ENCODE peak calls at places on chromosome 15, in ten cellular contexts. O, I, K, G, L, F, C, T, S and W are unnamed samples.

GRCh38 chr15:40493089-40493840 is 22.5 kb downstream of the CHST14 start:
- DNase-seq in C (no peak), I (no peak), L (peak), F (no peak), O (peak), S (no peak), T (no peak), K (no peak), G (no peak), W (no peak)

GRCh38 chr15:90674476-90674875 is 42.7 kb upstream of the BLM start:
- DNase-seq in L (no peak), G (no peak), O (no peak), I (no peak), K (no peak), F (no peak), C (no peak), T (no peak), S (no peak), W (no peak)

GRCh38 chr15:83299462-83299861 is 15.0 kb upstream of the BNC1 start:
- DNase-seq in K (no peak), O (no peak), T (no peak), L (no peak), C (no peak), S (no peak), G (no peak), I (no peak), F (no peak), W (no peak)

GRCh38 chr15:70198441-70199123 is 100.9 kb upstream of the TLE3 start:
- DNase-seq in T (no peak), S (no peak), C (peak), I (no peak), K (no peak), O (no peak), G (no peak), L (no peak), F (no peak), W (no peak)

GRCh38 chr15:31487811-31488436 is 161.3 kb downstream of the KLF13 start:
- DNase-seq in K (peak), T (no peak), F (no peak), C (no peak), I (no peak), S (peak), G (no peak), L (no peak), O (no peak), W (no peak)

GRCh38 chr15:28964098-28964497 is 78.3 kb downstream of the APBA2 start:
- DNase-seq in T (no peak), F (no peak), I (no peak), S (no peak), L (no peak), C (no peak), K (no peak), O (no peak), G (no peak), W (no peak)

GRCh38 chr15:75362642-75363249 is 5.7 kb downstream of the MAN2C1 start:
- DNase-seq in S (no peak), O (no peak), T (no peak), G (no peak), C (no peak), K (no peak), F (no peak), I (no peak), L (no peak), W (peak)

GRCh38 chr15:62734706-62735105 is 307.8 kb upstream of the TPM1 start:
- DNase-seq in L (no peak), O (no peak), C (no peak), T (no peak), K (no peak), G (no peak), F (no peak), I (no peak), S (no peak), W (peak)

GRCh38 chr15:58260186-58260910 is 122.2 kb downstream of the AQP9 start:
- DNase-seq in G (peak), T (no peak), S (no peak), C (no peak), O (no peak), I (no peak), F (no peak), L (no peak), K (no peak), W (no peak)

GRCh38 chr15:71440479-71441071 is 325.3 kb downstream of the THSD4 start:
- DNase-seq in S (no peak), K (no peak), O (no peak), I (no peak), L (no peak), G (no peak), F (no peak), T (peak), C (no peak), W (peak)

GRCh38 chr15:63264685-63265302 is 12.6 kb upstream of the APH1B start:
- DNase-seq in C (no peak), F (no peak), G (no peak), T (no peak), S (no peak), O (no peak), K (no peak), I (no peak), L (no peak), W (no peak)

GRCh38 chr15:67569668-67570067 is 27.2 kb downstream of the MAP2K5 start:
- DNase-seq in O (no peak), K (no peak), G (no peak), L (no peak), I (no peak), C (no peak), S (no peak), T (no peak), F (no peak), W (no peak)

GRCh38 chr15:65634381-65634780 is 12.6 kb downstream of the SLC24A1 start:
- DNase-seq in O (no peak), T (no peak), F (no peak), I (no peak), K (no peak), C (no peak), S (no peak), G (no peak), L (no peak), W (no peak)

GRCh38 chr15:66704783-66705113 is 2.7 kb downstream of the SMAD6 start:
- DNase-seq in T (no peak), S (no peak), K (no peak), F (no peak), O (no peak), I (no peak), C (no peak), L (no peak), G (no peak), W (no peak)

GRCh38 chr15:39171944-39172368 is 408.9 kb upstream of the THBS1 start:
- DNase-seq in F (peak), I (peak), L (peak), G (peak), K (peak), O (peak), T (peak), S (peak), C (peak), W (peak)

GRCh38 chr15:67067930-67068542 is 2.6 kb downstream of the SMAD3 start:
- DNase-seq in L (no peak), T (no peak), I (no peak), G (no peak), S (no peak), O (no peak), C (no peak), K (no peak), F (no peak), W (no peak)

GRCh38 chr15:41490355-41490754 is 3.3 kb upstream of the ITPKA start:
- DNase-seq in L (peak), K (no peak), T (no peak), C (no peak), G (no peak), I (no peak), F (no peak), S (peak), O (peak), W (no peak)

GRCh38 chr15:68642491-68642845 is 63.7 kb downstream of the CORO2B start:
- DNase-seq in O (no peak), G (no peak), F (no peak), T (no peak), S (no peak), I (no peak), K (peak), C (peak), L (no peak), W (peak)

GRCh38 chr15:68638953-68639500 is 60.2 kb downstream of the CORO2B start:
- DNase-seq in F (no peak), G (no peak), S (peak), K (no peak), I (no peak), C (no peak), L (no peak), T (no peak), O (no peak), W (no peak)

GRCh38 chr15:68639926-68640600 is 61.3 kb downstream of the CORO2B start:
- DNase-seq in S (no peak), F (no peak), C (peak), G (no peak), I (no peak), L (no peak), T (no peak), O (no peak), K (no peak), W (no peak)

GRCh38 chr15:68641376-68641775 is 62.6 kb downstream of the CORO2B start:
- DNase-seq in L (no peak), F (no peak), G (no peak), K (peak), T (no peak), O (no peak), S (no peak), C (peak), I (no peak), W (no peak)

DNA sequence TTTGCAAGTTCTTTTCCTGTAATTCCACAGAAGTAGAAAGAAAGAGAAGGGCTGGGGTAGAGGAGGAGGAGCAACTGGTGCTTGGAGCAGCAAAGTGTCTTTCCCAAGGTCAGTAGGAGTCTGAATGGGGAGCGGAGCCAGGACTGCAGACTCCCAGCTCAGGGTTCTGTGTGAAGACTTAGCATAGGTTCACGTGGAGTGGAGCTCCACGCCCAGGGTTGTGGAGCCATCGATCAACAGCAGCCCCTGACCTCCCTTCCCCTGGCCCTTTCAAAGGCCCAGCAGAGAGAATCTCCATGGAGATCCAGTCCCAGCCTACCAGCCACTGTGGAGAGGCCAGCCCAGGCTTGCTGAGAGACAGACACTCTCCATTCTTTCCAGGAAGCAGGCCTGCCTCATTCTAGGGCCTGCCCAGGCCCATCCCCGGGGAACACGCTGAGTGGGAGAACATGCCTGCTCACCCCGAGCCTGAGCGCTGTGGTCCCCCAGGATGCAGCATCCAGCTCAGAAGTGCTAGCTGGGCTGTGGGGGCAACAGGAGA is 62.1 kb downstream of the CORO2B start:
- DNase-seq in C (peak), K (peak), S (no peak), T (peak), I (peak), F (peak), O (peak), G (no peak), L (no peak), W (no peak)
- H3K27ac ChIP-seq in C (peak), K (peak), S (no peak), T (peak), I (peak), F (peak), O (peak), G (peak), L (no peak), W (no peak)

DNA sequence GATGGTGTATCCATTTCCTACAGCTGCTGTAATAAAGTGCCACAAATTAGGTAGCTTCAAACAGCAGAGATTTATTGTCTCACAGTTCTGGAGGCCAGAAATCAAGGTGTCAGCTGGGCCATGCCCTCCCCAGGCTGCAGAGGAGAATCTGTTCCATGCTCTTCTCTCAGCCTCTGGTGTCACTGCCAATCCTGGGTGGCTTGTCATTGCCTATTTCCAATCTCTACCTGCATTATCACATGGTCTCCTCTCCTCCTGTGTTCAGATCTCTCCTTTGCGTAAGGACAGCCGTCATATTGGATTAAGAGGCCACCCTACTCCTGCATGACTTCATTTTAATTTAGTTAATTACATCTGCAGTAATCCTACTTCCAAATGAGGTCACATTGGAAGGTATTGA is 169.2 kb downstream of the MINAR1 start:
- DNase-seq in C (no peak), O (no peak), K (no peak), F (no peak), T (no peak), G (no peak), S (no peak), L (no peak), I (no peak), W (no peak)
- H3K27ac ChIP-seq in C (no peak), O (no peak), K (no peak), F (no peak), T (peak), G (no peak), S (no peak), L (no peak), I (no peak), W (no peak)

DNA sequence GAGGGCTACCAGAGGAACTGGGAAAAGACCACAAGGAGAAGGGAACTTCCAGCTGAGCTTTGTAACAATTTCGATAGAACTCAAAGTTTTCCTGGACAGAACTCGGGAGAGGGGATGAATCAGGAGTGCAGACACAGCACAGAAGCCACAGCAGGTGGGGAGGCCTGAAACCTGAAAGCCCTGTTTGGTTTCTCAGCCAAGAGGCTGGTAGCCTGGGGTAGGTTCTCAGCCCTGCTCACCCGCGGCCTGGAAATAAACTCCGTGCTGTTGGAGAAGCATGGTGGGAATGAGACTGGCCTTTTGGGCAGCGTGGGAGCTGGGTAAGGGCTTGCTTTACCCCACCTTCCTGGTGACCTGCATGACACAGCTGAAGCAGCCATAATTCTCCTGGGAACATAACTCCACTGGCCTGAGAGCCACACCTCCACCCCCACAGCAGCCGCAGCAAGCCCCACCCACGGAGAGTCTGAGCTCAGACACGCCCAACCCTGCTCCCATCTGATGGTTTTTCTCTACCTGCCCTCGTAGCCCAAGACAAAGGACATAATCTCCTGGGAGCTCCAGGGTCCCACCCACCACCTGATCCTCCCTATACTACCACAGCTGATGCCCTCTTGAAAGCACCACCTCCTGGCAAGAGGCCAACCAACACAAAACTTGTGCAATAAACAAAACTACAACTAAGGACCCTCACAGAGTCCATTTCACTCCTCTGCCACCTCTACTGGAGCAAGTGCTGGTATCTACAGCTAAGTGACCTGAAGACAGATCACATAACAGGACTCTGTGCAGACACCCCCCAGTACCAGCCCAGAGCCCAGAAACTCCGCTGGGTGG is 52.5 kb upstream of the CHRM5 start:
- DNase-seq in I (no peak), G (no peak), F (no peak), O (peak), K (no peak), C (no peak), S (no peak), L (no peak), T (no peak), W (peak)
- H3K27ac ChIP-seq in I (no peak), G (no peak), F (no peak), O (peak), K (no peak), C (no peak), S (no peak), L (no peak), T (no peak), W (no peak)

GRCh38 chr15:79314811-79315210 is 3.9 kb downstream of the TMED3 start:
- DNase-seq in G (no peak), K (no peak), F (no peak), L (no peak), I (no peak), T (no peak), C (no peak), O (no peak), S (no peak), W (no peak)
- H3K27ac ChIP-seq in G (no peak), K (no peak), F (no peak), L (no peak), I (no peak), T (no peak), C (no peak), O (peak), S (no peak), W (no peak)